ENCODE peak calls at places on chromosome 4, in seven cellular contexts. E, F, X, L, B, G and S are unnamed samples.

GRCh38 chr4:98421106-98421505 is 159.9 kb downstream of the RAP1GDS1 start:
- DNase-seq in G (peak; percentile 78), F (no peak), X (no peak), E (no peak), B (peak; percentile 38), L (peak; percentile 77), S (no peak)

GRCh38 chr4:130288576-130288975 is 1192.6 kb downstream of the C4orf33 start:
- DNase-seq in F (no peak), G (no peak), B (no peak), X (no peak), E (peak; percentile 8), L (no peak), S (peak; percentile 52)

GRCh38 chr4:41141910-41142309 is 72.4 kb downstream of the APBB2 start:
- DNase-seq in X (no peak), E (no peak), G (no peak), B (peak; percentile 76), F (no peak), L (peak; percentile 86), S (no peak)

GRCh38 chr4:174828845-174829701 is at the start of gene GLRA3:
- DNase-seq in X (peak; percentile 96), F (peak; percentile 99), E (peak; percentile 87), G (peak; percentile 84), B (peak; percentile 62), L (no peak), S (peak; percentile 99)

GRCh38 chr4:116016201-116016600 is 902.8 kb upstream of the NDST4 start:
- DNase-seq in E (no peak), F (no peak), G (peak; percentile 33), B (peak; percentile 57), L (peak; percentile 44), X (no peak), S (no peak)

GRCh38 chr4:183352546-183352945 is 30.3 kb upstream of the CLDN24 start:
- DNase-seq in B (no peak), E (no peak), G (no peak), X (no peak), F (no peak), L (no peak), S (no peak)

GRCh38 chr4:72006576-72006975 is 25.2 kb upstream of the NPFFR2 start:
- DNase-seq in E (no peak), L (peak; percentile 56), F (no peak), X (no peak), B (peak; percentile 58), G (peak; percentile 66), S (no peak)

GRCh38 chr4:104860227-104861123 is 286.2 kb upstream of the TET2 start:
- DNase-seq in F (peak; percentile 62), B (peak; percentile 78), L (peak; percentile 63), G (peak; percentile 97), E (peak; percentile 79), X (peak; percentile 70), S (peak; percentile 85)

GRCh38 chr4:48854982-48855381 is 24.1 kb downstream of the OCIAD1 start:
- DNase-seq in E (no peak), L (no peak), F (no peak), B (no peak), G (peak; percentile 25), X (no peak), S (no peak)

GRCh38 chr4:41725254-41725653 is 23.3 kb downstream of the PHOX2B start:
- DNase-seq in F (no peak), X (peak; percentile 69), B (no peak), E (no peak), L (no peak), G (no peak), S (no peak)

GRCh38 chr4:8123389-8123788 is 35.2 kb downstream of the ABLIM2 start:
- DNase-seq in B (no peak), X (no peak), G (no peak), E (peak; percentile 17), F (no peak), L (no peak), S (peak; percentile 57)

GRCh38 chr4:8200302-8200975 is 1.3 kb downstream of the SH3TC1 start:
- DNase-seq in G (peak; percentile 78), B (peak; percentile 28), E (no peak), L (peak; percentile 31), X (no peak), F (no peak), S (no peak)

GRCh38 chr4:115274545-115274944 is 161.1 kb upstream of the NDST4 start:
- DNase-seq in G (no peak), X (no peak), F (no peak), E (no peak), L (no peak), B (no peak), S (no peak)

GRCh38 chr4:6172927-6173200 is 27.5 kb downstream of the JAKMIP1 start:
- DNase-seq in L (no peak), G (no peak), F (no peak), X (no peak), B (no peak), E (no peak), S (peak; percentile 63)

GRCh38 chr4:142817442-142817841 is 28.7 kb downstream of the INPP4B start:
- DNase-seq in G (peak; percentile 23), F (no peak), B (peak; percentile 48), L (peak; percentile 88), E (no peak), X (no peak), S (peak; percentile 24)

GRCh38 chr4:38190717-38191178 is 230.6 kb downstream of the PTTG2 start:
- DNase-seq in L (peak; percentile 70), X (no peak), G (no peak), F (no peak), B (peak; percentile 80), E (no peak), S (no peak)

GRCh38 chr4:2991243-2991642 is 27.9 kb downstream of the GRK4 start:
- DNase-seq in F (no peak), G (no peak), B (no peak), E (no peak), X (no peak), L (no peak), S (no peak)

GRCh38 chr4:31793907-31794306 is 1073.7 kb downstream of the PCDH7 start:
- DNase-seq in F (no peak), X (no peak), E (no peak), B (peak; percentile 2), G (no peak), L (no peak), S (no peak)

GRCh38 chr4:151147000-151147399 is 47.6 kb downstream of the RPS3A start:
- DNase-seq in F (no peak), L (peak; percentile 26), G (no peak), B (peak; percentile 31), E (no peak), X (no peak), S (no peak)

GRCh38 chr4:142358656-142359055 is 487.4 kb downstream of the INPP4B start:
- DNase-seq in X (no peak), B (no peak), L (no peak), E (no peak), F (no peak), G (peak; percentile 91), S (no peak)

DNA sequence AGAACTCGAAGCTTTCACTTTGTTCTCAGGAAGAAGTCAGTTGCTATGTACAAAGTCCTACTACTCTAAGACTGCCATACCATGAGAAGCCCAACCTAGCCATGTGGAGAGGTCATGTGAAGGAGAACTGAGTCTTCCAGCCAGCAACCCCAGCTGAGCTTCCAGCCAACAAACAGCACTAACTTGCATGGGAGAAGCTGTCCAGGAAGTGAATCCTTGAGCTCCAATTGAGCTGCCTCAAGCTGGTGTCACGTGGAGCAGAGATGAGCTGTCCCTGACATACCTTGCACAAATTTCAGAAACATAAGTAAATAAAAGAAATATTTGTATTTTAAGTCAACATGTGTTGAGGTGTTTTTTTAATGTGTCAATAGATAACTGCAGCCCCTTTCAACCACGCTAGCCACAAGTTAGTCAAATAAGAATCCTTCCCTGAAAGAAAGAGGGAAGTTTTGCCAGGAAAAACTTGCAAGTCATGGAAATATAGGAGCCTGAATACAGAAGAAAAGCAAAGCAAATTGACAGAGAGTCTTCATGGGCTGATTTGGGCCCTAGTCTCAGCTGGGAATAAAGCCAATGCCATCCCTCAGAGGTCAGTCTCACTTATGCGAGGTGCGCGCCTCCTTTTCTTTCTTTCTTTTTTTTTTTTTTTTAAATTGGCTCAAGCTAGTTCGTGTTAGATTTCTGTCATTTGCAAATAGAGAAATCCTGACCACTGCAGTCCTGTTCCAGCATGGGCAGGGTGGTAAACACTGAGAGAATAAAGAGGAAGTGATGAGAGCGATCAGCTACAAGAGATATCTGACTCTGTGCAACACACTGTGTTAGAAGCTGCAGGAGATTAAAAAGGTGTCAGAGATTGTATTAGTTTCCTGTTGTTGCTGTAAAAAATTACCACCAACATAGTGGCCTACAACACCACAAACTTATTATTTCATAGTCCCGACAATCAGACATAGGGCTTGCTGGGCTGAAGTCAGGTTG is 299.9 kb downstream of the LDB2 start:
- DNase-seq in E (no peak), G (peak; percentile 4), B (no peak), F (no peak), L (peak; percentile 76), X (no peak), S (peak; percentile 32)
- H2BK5ac ChIP-seq in E (no peak overlapping the region), G (no peak overlapping the region), B (no peak overlapping the region), F (no peak overlapping the region), L (peak overlapping the region; percentile 36), X (no peak overlapping the region), S (no peak overlapping the region)

DNA sequence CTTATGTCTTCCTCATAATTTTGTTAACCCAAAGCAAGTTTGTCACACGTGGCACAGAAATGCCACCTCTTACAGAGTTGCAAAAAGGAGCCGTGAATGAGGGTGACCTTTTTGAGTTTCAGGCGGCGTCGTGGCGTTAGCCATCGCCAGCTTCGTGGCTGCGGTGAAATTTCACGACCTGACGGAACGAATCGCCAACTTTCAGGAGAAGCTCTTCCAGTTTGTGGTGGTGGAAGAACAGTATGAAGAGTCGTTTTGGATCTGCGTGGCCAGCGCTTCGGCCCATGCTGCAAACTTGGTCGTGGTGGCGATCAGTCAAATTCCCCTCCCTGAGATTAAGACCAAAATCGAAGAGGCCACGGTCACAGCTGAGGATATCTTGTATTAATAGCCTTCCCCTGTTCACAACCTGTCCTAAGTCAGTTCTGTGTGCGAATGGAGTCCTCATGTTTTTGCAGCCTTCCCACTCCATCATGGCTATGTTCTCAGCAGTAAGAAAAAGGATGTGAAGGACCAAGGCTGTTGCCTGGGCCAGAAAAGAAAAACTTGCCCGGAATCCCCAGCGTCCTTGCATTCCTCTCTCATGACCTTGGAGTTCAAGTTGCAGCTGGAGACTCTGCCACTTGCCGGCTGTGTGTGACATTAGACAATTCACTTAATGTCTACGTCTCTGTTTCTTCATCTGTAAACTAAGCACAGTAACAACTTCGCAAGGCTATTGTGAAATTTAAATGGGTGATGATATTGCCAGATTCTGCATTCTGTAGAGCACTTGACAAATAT is 11.9 kb downstream of the CLRN2 start:
- DNase-seq in B (peak; percentile 25), X (no peak), F (no peak), E (no peak), G (no peak), L (no peak), S (no peak)
- H3K4ac ChIP-seq in B (no peak overlapping the region), X (no peak overlapping the region), F (no peak overlapping the region), E (no peak overlapping the region), G (no peak overlapping the region), L (no peak overlapping the region), S (no peak overlapping the region)

GRCh38 chr4:168769416-168769815 is 240.6 kb downstream of the CBR4 start:
- DNase-seq in E (no peak), X (no peak), B (peak; percentile 83), G (no peak), F (no peak), L (peak; percentile 80), S (no peak)
- H2BK5ac ChIP-seq in E (no peak overlapping the region), X (no peak overlapping the region), B (no peak overlapping the region), G (peak overlapping the region; percentile 75), F (no peak overlapping the region), L (no peak overlapping the region), S (no peak overlapping the region)

DNA sequence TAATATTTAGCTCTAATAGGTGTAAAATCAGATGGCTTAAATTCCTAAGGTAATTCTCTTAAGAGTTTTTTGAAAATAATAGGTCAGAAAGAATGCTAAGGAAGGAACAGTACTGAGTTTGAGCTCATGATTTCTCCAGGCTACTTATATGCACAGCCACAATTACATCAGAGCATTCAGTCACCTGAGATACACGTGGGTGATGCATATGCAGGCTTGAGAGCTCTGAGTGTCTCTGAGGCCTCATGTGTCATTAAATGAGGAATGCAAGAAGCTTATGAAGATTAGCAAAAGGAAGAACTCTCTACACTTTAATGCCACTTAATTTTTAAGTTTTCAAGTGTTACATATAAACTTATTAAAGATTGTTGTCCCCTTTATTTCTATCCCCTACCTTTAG is 124.0 kb upstream of the STIM2 start:
- DNase-seq in G (peak; percentile 43), E (no peak), X (no peak), L (peak; percentile 77), F (no peak), B (peak; percentile 53), S (peak; percentile 34)
- H3K4ac ChIP-seq in G (no peak overlapping the region), E (no peak overlapping the region), X (no peak overlapping the region), L (peak overlapping the region; percentile 95), F (no peak overlapping the region), B (no peak overlapping the region), S (no peak overlapping the region)